ENCODE peak calls at places on chromosome 20, in four cellular contexts. F is GM12878, K is K562, A is GM12891. I is an unnamed sample.

GRCh38 chr20:10793741-10794140 is 119.9 kb upstream of the JAG1 start:
- DNase-seq in F (no peak), K (no peak), A (no peak), I (no peak)

GRCh38 chr20:22698443-22698842 is 114.1 kb upstream of the FOXA2 start:
- DNase-seq in F (no peak), K (no peak), A (no peak), I (no peak)

GRCh38 chr20:60921021-60921622 is 330.9 kb upstream of the CDH4 start:
- DNase-seq in F (no peak), K (peak; percentile 46), A (no peak), I (no peak)

GRCh38 chr20:45611054-45611453 is 18.5 kb upstream of the WFDC10A start:
- DNase-seq in F (no peak), K (peak; percentile 42), A (no peak), I (peak; percentile 3)

GRCh38 chr20:12394786-12395185 is 477.1 kb downstream of the BTBD3 start:
- DNase-seq in F (no peak), K (no peak), A (no peak), I (no peak)

GRCh38 chr20:46089076-46089337 is 755 bp downstream of the NCOA5 start:
- DNase-seq in F (no peak), K (no peak), A (no peak), I (peak; percentile 61)

GRCh38 chr20:24703284-24703610 is 233.8 kb downstream of the SYNDIG1 start:
- DNase-seq in F (no peak), K (no peak), A (no peak), I (no peak)

GRCh38 chr20:50041238-50041915 is 58.6 kb downstream of the SNAI1 start:
- DNase-seq in F (no peak), K (no peak), A (peak; percentile 65), I (peak; percentile 71)

GRCh38 chr20:37172836-37173235 is 6.3 kb upstream of the RPN2 start:
- DNase-seq in F (no peak), K (no peak), A (no peak), I (no peak)

GRCh38 chr20:16846011-16846410 is 97.9 kb downstream of the OTOR start:
- DNase-seq in F (no peak), K (no peak), A (no peak), I (no peak)

DNA sequence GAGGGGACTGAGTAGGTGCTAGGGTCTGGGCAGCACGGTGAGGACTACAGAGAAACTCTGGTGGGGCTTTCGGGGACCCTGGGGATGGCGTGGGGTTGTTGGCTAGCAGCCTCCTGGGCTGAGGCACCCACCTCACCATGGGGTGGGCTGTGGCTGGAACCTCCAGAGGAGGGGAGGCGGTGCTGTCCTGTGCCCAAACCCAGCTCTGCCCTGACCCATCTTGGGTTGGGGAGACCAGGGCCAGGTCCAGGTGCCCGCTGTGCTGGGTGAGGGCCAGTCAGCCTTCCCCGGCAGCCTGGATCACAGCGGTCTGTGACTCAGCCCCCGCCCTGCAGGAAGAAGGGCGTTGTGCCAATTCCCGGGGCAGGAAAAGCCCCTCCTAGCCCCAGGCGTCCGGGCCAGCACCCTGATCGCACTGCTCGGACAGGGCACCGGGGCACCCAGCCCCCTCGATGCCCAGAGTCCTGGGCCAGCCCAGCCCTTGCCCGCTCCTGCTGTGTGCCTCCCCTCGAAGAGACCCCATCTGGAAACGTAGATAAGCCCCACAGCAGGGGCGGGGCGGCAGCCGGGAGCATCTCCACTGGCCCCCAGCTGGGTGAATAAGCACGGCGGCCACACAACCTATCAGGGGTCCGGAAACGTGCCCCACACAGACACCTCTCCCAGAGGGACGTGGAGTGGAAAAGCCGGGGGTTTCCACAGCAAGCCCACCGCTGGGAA is 10.0 kb downstream of the LAMA5 start:
- DNase-seq in F (no peak), K (peak; percentile 89), A (no peak), I (no peak)
- TF ChIP-seq POLR2AphosphoS5 in F (no peak), K (peak; percentile 63), A (no peak), I (no peak)

GRCh38 chr20:48295966-48296421 is 510.7 kb upstream of the SULF2 start:
- DNase-seq in F (no peak), K (no peak), A (no peak), I (no peak)

GRCh38 chr20:48294942-48295341 is 509.7 kb upstream of the SULF2 start:
- DNase-seq in F (no peak), K (no peak), A (no peak), I (no peak)

GRCh38 chr20:48292806-48293205 is 507.5 kb upstream of the SULF2 start:
- DNase-seq in F (no peak), K (no peak), A (no peak), I (no peak)

GRCh38 chr20:48295445-48295903 is 510.2 kb upstream of the SULF2 start:
- DNase-seq in F (no peak), K (no peak), A (no peak), I (no peak)

GRCh38 chr20:48294196-48294595 is 508.9 kb upstream of the SULF2 start:
- DNase-seq in F (no peak), K (no peak), A (no peak), I (no peak)
- TF ChIP-seq SPI1 in F (no peak), K (no peak), A (no peak), I (no peak)

DNA sequence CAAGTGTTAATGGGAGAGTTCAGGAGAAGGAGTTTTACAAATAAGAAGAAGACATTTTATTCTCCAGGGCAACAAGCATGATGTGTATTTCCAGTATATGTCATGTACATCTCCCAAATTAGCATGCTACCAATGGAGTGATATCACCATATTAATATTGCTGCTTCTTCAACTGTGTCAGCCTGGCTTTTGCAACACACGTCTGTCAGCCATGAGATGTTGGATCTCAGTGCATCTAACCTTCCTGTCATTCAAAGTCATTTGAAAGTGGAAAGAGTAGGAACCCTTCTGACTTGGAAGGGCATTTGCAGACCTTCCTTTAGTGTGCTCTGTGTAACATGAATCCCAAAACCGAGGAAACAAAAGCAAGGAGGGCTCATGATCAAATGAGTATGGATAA is 284.1 kb downstream of the ZNF217 start:
- DNase-seq in F (no peak), K (no peak), A (no peak), I (no peak)
- TF ChIP-seq POLR2AphosphoS5 in F (no peak), K (no peak), A (no peak), I (no peak)

DNA sequence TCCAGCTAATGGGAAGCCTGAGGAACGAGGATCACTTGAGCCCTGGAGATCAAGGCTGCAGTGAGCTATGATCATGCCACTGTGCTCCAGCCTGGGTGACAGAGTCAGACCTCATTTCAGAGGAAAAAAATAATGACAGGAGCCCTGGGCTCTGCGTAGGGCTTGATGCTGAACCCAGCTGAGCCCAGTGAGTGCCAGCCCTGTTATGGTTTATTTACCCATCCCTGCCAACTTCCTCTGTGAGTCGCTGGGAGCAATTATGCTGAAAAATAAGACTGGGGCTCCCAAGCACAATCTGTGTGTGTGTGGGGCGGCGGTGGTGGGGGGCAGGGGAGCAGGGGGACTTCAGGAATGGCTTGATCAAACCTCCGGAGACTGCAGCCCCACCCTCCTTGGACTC is 75.9 kb upstream of the PMEPA1 start:
- DNase-seq in F (no peak), K (no peak), A (no peak), I (no peak)
- TF ChIP-seq SPI1 in F (no peak), K (no peak), A (no peak), I (no peak)